ENCODE peak calls at places on chromosomes 1 and 21, in five cellular contexts. R, Q, O, F and E are unnamed samples.

GRCh38 chr1:243623831-243624230 is 226.2 kb downstream of the AKT3 start:
- DNase-seq in F (no peak), O (no peak), Q (no peak), R (no peak), E (no peak)

GRCh38 chr1:70718086-70718630 is 307.1 kb downstream of the CTH start:
- DNase-seq in F (no peak), Q (no peak), R (no peak), O (no peak), E (no peak)

GRCh38 chr1:31924839-31925238 is 13.3 kb downstream of the PTP4A2 start:
- DNase-seq in O (no peak), Q (no peak), F (no peak), R (no peak), E (no peak)

GRCh38 chr1:28509705-28510349 is 4.0 kb downstream of the RCC1 start:
- DNase-seq in O (no peak), F (no peak), R (no peak), Q (no peak), E (no peak)

GRCh38 chr21:42063206-42063577 is 7.9 kb upstream of the UMODL1 start:
- DNase-seq in Q (no peak), F (no peak), R (no peak), O (peak; percentile 28), E (no peak)

GRCh38 chr1:37255111-37255795 is 219.1 kb upstream of the ZC3H12A start:
- DNase-seq in Q (peak; percentile 58), F (no peak), R (no peak), O (peak; percentile 34), E (peak; percentile 19)

GRCh38 chr21:33562389-33562788 is 19.6 kb downstream of the SON start:
- DNase-seq in R (no peak), F (no peak), Q (no peak), O (no peak), E (no peak)

GRCh38 chr1:169110265-169110664 is 3.8 kb downstream of the ATP1B1 start:
- DNase-seq in Q (no peak), R (no peak), F (no peak), O (no peak), E (no peak)

GRCh38 chr1:99963041-99963795 is 6.6 kb upstream of the SLC35A3 start:
- DNase-seq in R (no peak), O (no peak), Q (no peak), F (no peak), E (no peak)

GRCh38 chr21:33025471-33026298 is at the start of gene OLIG2:
- DNase-seq in Q (peak; percentile 75), F (no peak), O (no peak), R (no peak), E (peak; percentile 96)

GRCh38 chr1:171438441-171438840 is 46.9 kb upstream of the PRRC2C start:
- DNase-seq in Q (no peak), F (no peak), O (peak; percentile 80), R (no peak), E (no peak)

GRCh38 chr1:179743679-179744400 is 749 bp downstream of the FAM163A start:
- DNase-seq in R (no peak), O (peak; percentile 6), F (no peak), Q (peak; percentile 14), E (no peak)

GRCh38 chr1:205518616-205519540 is 14.4 kb downstream of the CDK18 start:
- DNase-seq in Q (no peak), O (no peak), R (no peak), F (no peak), E (peak; percentile 83)

GRCh38 chr1:43313771-43314170 is 13.0 kb downstream of the TIE1 start:
- DNase-seq in O (no peak), F (no peak), R (no peak), Q (no peak), E (no peak)

GRCh38 chr1:226519741-226520598 is 28.6 kb upstream of the STUM start:
- DNase-seq in O (no peak), F (no peak), Q (no peak), R (no peak), E (no peak)

GRCh38 chr1:17108786-17109185 is 10.5 kb downstream of the PADI2 start:
- DNase-seq in R (no peak), F (no peak), Q (no peak), O (no peak), E (no peak)

GRCh38 chr1:53343831-53344668 is 16.2 kb upstream of the LRP8 start:
- DNase-seq in F (no peak), R (no peak), O (no peak), Q (no peak), E (no peak)

GRCh38 chr1:53139911-53140310 is 2.5 kb downstream of the SLC1A7 start:
- DNase-seq in Q (no peak), O (no peak), R (no peak), F (no peak), E (no peak)

GRCh38 chr21:27246741-27247140 is 279.9 kb upstream of the ADAMTS5 start:
- DNase-seq in F (no peak), Q (no peak), R (no peak), O (no peak), E (no peak)

GRCh38 chr1:25955553-25955952 is 42.3 kb downstream of the PAFAH2 start:
- DNase-seq in R (no peak), Q (no peak), F (no peak), O (no peak), E (no peak)

GRCh38 chr1:27538793-27539192 is 48.8 kb upstream of the WASF2 start:
- DNase-seq in O (no peak), Q (no peak), F (no peak), R (no peak), E (no peak)

GRCh38 chr21:39961251-39961650 is 94.0 kb downstream of the PCP4 start:
- DNase-seq in Q (no peak), F (no peak), R (no peak), O (no peak), E (no peak)

GRCh38 chr1:42684139-42684538 is 1.9 kb downstream of the YBX1 start:
- DNase-seq in F (no peak), R (no peak), O (peak; percentile 25), Q (peak; percentile 12), E (no peak)

GRCh38 chr1:65469889-65470340 is 49.4 kb downstream of the LEPR start:
- DNase-seq in R (no peak), Q (no peak), O (no peak), F (no peak), E (no peak)